ENCODE peak calls at places on chromosomes 4 and X, in nine cellular contexts. V, U, L, Z, F, W, J, Y and S are unnamed samples.

GRCh38 chr4:123144626-123145025 is 222.2 kb upstream of the NUDT6 start:
- DNase-seq in V (no peak), U (no peak), L (no peak), Z (no peak), F (no peak), W (no peak), J (no peak), Y (no peak), S (no peak)

GRCh38 chrX:66015152-66015827 is 24.6 kb downstream of the VSIG4 start:
- DNase-seq in V (no peak), U (no peak), L (no peak), Z (peak; percentile 38), F (no peak), W (no peak), J (no peak), Y (no peak), S (no peak)

GRCh38 chr4:141686929-141687328 is 50.5 kb downstream of the IL15 start:
- DNase-seq in V (no peak), U (no peak), L (no peak), Z (peak; percentile 24), F (no peak), W (no peak), J (no peak), Y (no peak), S (no peak)

GRCh38 chrX:41144873-41145272 is 59.6 kb downstream of the USP9X start:
- DNase-seq in V (peak; percentile 12), U (no peak), L (no peak), Z (no peak), F (no peak), W (no peak), J (no peak), Y (no peak), S (no peak)

GRCh38 chr4:122663814-122664610 is 43.1 kb upstream of the IL21 start:
- DNase-seq in V (peak; percentile 58), U (no peak), L (no peak), Z (no peak), F (no peak), W (no peak), J (peak; percentile 69), Y (no peak), S (no peak)

GRCh38 chr4:20493761-20494353 is 206.4 kb upstream of the PACRGL start:
- DNase-seq in V (peak; percentile 55), U (no peak), L (no peak), Z (no peak), F (no peak), W (no peak), J (peak; percentile 72), Y (no peak), S (no peak)

GRCh38 chrX:130994671-130995070 is 63.5 kb upstream of the ARHGAP36 start:
- DNase-seq in V (no peak), U (peak; percentile 19), L (no peak), Z (no peak), F (no peak), W (no peak), J (peak; percentile 41), Y (peak; percentile 72), S (peak; percentile 17)

GRCh38 chrX:114581528-114582263 is 2.2 kb upstream of the HTR2C start:
- DNase-seq in V (no peak), U (no peak), L (no peak), Z (no peak), F (no peak), W (no peak), J (peak; percentile 24), Y (peak; percentile 49), S (peak; percentile 68)

GRCh38 chrX:19514791-19515614 is at the start of gene MAP3K15:
- DNase-seq in V (peak; percentile 9), U (peak; percentile 23), L (no peak), Z (peak; percentile 58), F (no peak), W (peak; percentile 28), J (peak; percentile 35), Y (peak; percentile 58), S (peak; percentile 84)

GRCh38 chrX:13376857-13377441 is 57.1 kb upstream of the ATXN3L start:
- DNase-seq in V (peak; percentile 98), U (no peak), L (no peak), Z (no peak), F (peak; percentile 47), W (no peak), J (peak; percentile 85), Y (no peak), S (no peak)

GRCh38 chrX:134502686-134503085 is 42.7 kb downstream of the HPRT1 start:
- DNase-seq in V (peak; percentile 21), U (no peak), L (no peak), Z (no peak), F (no peak), W (no peak), J (no peak), Y (no peak), S (no peak)

GRCh38 chrX:45774961-45775360 is 574.3 kb upstream of the DIPK2B start:
- DNase-seq in V (peak; percentile 88), U (no peak), L (no peak), Z (peak; percentile 31), F (no peak), W (no peak), J (peak; percentile 88), Y (no peak), S (no peak)

GRCh38 chrX:153820601-153821000 is 9.7 kb downstream of the PDZD4 start:
- DNase-seq in V (no peak), U (no peak), L (no peak), Z (no peak), F (no peak), W (no peak), J (no peak), Y (no peak), S (peak; percentile 38)

GRCh38 chrX:30618160-30618765 is 35.0 kb upstream of the GK start:
- DNase-seq in V (no peak), U (no peak), L (peak; percentile 3), Z (no peak), F (no peak), W (peak; percentile 1), J (peak; percentile 9), Y (no peak), S (peak; percentile 74)

GRCh38 chrX:40908026-40908425 is 172.7 kb upstream of the MED14 start:
- DNase-seq in V (peak; percentile 70), U (no peak), L (no peak), Z (no peak), F (no peak), W (no peak), J (peak; percentile 58), Y (no peak), S (no peak)

GRCh38 chr4:7124643-7125442 is 57.0 kb upstream of the GRPEL1 start:
- DNase-seq in V (peak; percentile 96), U (peak; percentile 34), L (no peak), Z (peak; percentile 91), F (no peak), W (no peak), J (peak; percentile 96), Y (no peak), S (no peak)

GRCh38 chr4:173171098-173171497 is 2.5 kb downstream of the GALNT7 start:
- DNase-seq in V (peak; percentile 40), U (no peak), L (no peak), Z (no peak), F (no peak), W (no peak), J (peak; percentile 54), Y (peak; percentile 25), S (peak; percentile 56)
- H3K4me3 ChIP-seq in V (no peak overlapping the region), U (no peak overlapping the region), L (peak overlapping the region; percentile 82), Z (no peak overlapping the region), F (no peak overlapping the region), W (no peak overlapping the region), J (no peak overlapping the region), Y (no peak overlapping the region), S (no peak overlapping the region)

GRCh38 chr4:2915789-2916188 is 47.4 kb downstream of the NOP14 start:
- DNase-seq in V (no peak), U (no peak), L (no peak), Z (no peak), F (no peak), W (no peak), J (no peak), Y (no peak), S (no peak)
- H3K36me3 ChIP-seq in V (peaks cover 11% of the 10 kb centered on the region), U (no peaks in the 10 kb centered on the region), L (peaks cover 36% of the 10 kb centered on the region), Z (peaks cover 59% of the 10 kb centered on the region), F (no peaks in the 10 kb centered on the region), W (peaks cover 57% of the 10 kb centered on the region), J (peaks cover 23% of the 10 kb centered on the region), Y (peaks cover 17% of the 10 kb centered on the region), S (peaks cover 21% of the 10 kb centered on the region)

GRCh38 chr4:1578968-1579833 is 104.9 kb downstream of the FAM53A start:
- DNase-seq in V (peak; percentile 45), U (peak; percentile 80), L (no peak), Z (peak; percentile 74), F (peak; percentile 58), W (no peak), J (peak; percentile 96), Y (peak; percentile 39), S (peak; percentile 95)
- H3K4me3 ChIP-seq in V (peak overlapping the region; percentile 47), U (peak overlapping the region; percentile 50), L (peak overlapping the region; percentile 90), Z (peak overlapping the region; percentile 92), F (peak overlapping the region; percentile 69), W (peak overlapping the region; percentile 65), J (peak overlapping the region; percentile 76), Y (peak overlapping the region; percentile 42), S (peak overlapping the region; percentile 60)

GRCh38 chr4:4248036-4248884 is at the start of gene TMEM128:
- DNase-seq in V (peak; percentile 93), U (peak; percentile 93), L (peak; percentile 54), Z (peak; percentile 93), F (peak; percentile 84), W (peak; percentile 91), J (peak; percentile 97), Y (peak; percentile 95), S (peak; percentile 96)

GRCh38 chr4:4248885-4249203 is 821 bp upstream of the TMEM128 start:
- DNase-seq in V (no peak), U (no peak), L (no peak), Z (no peak), F (no peak), W (no peak), J (peak; percentile 66), Y (no peak), S (no peak)

GRCh38 chr4:4247711-4248035 is 350 bp downstream of the TMEM128 start:
- DNase-seq in V (no peak), U (no peak), L (no peak), Z (no peak), F (no peak), W (no peak), J (no peak), Y (no peak), S (no peak)

GRCh38 chr4:4249876-4250275 is 1.9 kb upstream of the TMEM128 start:
- DNase-seq in V (no peak), U (no peak), L (no peak), Z (no peak), F (no peak), W (no peak), J (no peak), Y (no peak), S (no peak)

DNA sequence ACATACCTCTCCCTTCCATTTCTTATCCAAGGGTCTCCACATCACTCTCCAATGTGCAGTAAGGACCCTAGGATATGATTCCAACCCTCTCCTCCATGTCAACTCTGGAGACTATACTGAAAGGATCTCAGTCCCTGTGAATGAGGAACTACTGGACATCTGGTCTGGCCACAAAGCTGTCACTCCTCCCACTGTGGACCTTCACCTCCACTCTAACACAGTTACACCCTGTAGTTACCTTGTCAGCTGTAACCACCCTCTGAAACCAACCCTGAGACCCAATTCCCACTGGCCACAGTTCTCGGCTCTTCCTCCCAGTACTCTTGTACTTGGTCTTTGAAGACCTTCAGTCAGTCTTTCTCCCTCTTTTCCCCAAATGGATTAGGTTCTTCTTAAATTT is 2.9 kb downstream of the TMEM128 start:
- DNase-seq in V (no peak), U (no peak), L (no peak), Z (no peak), F (no peak), W (no peak), J (no peak), Y (no peak), S (no peak)
- H3K36me3 ChIP-seq in V (peaks cover 6% of the 10 kb centered on the region), U (peaks cover 5% of the 10 kb centered on the region), L (peaks cover 23% of the 10 kb centered on the region), Z (peaks cover 29% of the 10 kb centered on the region), F (no peaks in the 10 kb centered on the region), W (peaks cover 50% of the 10 kb centered on the region), J (peaks cover 4% of the 10 kb centered on the region), Y (peaks cover 26% of the 10 kb centered on the region), S (peaks cover 11% of the 10 kb centered on the region)